ENCODE peak calls at places on chromosomes 3 and 15, in six cellular contexts. Y is PC-9, L is BE2C, A is dorsolateral prefrontal cortex, W is nephron progenitor cell, G is RWPE1. X is an unnamed sample.

GRCh38 chr3:128590948-128591347 is 59.7 kb downstream of the RPN1 start:
- DNase-seq in G (no peak), A (no peak), Y (no peak), W (no peak), L (no peak), X (no peak)

GRCh38 chr3:112519424-112520001 is 20.2 kb upstream of the BTLA start:
- DNase-seq in A (peak), W (peak), L (peak), G (peak), Y (peak), X (peak)

GRCh38 chr3:18295171-18295920 is 129.8 kb downstream of the SATB1 start:
- DNase-seq in L (peak), A (no peak), Y (peak), G (peak), W (peak), X (peak)

GRCh38 chr3:139267300-139268246 is 76.2 kb upstream of the MRPS22 start:
- DNase-seq in A (no peak), Y (no peak), G (no peak), W (no peak), L (no peak), X (no peak)

GRCh38 chr15:60318236-60318867 is 79.4 kb downstream of the ANXA2 start:
- DNase-seq in L (no peak), Y (no peak), A (no peak), G (no peak), W (no peak), X (no peak)

GRCh38 chr15:52288051-52288942 is 7.3 kb downstream of the MYO5C start:
- DNase-seq in G (peak), Y (peak), A (no peak), L (no peak), W (no peak), X (no peak)

GRCh38 chr3:56761887-56762605 is 39.7 kb downstream of the ARHGEF3 start:
- DNase-seq in L (no peak), G (no peak), W (no peak), A (no peak), Y (no peak), X (no peak)

GRCh38 chr3:69326821-69327433 is 59.0 kb downstream of the FRMD4B start:
- DNase-seq in W (no peak), G (no peak), L (no peak), Y (no peak), A (no peak), X (no peak)

GRCh38 chr3:11143476-11143875 is 10.8 kb upstream of the HRH1 start:
- DNase-seq in Y (no peak), A (no peak), L (no peak), W (no peak), G (no peak), X (no peak)

GRCh38 chr3:151660890-151661289 is 72.8 kb upstream of the AADACL2 start:
- DNase-seq in L (no peak), G (no peak), A (no peak), W (no peak), Y (no peak), X (no peak)

GRCh38 chr3:27279153-27279552 is 90.0 kb downstream of the NEK10 start:
- DNase-seq in A (peak), Y (peak), W (no peak), L (no peak), G (no peak), X (no peak)

GRCh38 chr3:179401561-179401960 is 49.7 kb downstream of the GNB4 start:
- DNase-seq in L (no peak), G (no peak), A (no peak), Y (no peak), W (no peak), X (no peak)

GRCh38 chr15:49875392-49875791 is 243.6 kb downstream of the ATP8B4 start:
- DNase-seq in A (no peak), W (no peak), G (no peak), Y (no peak), L (no peak), X (no peak)

GRCh38 chr3:23762214-23763039 is 43.3 kb upstream of the UBE2E1 start:
- DNase-seq in A (no peak), W (no peak), L (no peak), Y (no peak), G (no peak), X (no peak)

GRCh38 chr3:22971497-22971896 is 231.6 kb upstream of the UBE2E2 start:
- DNase-seq in A (no peak), W (no peak), G (no peak), Y (no peak), L (no peak), X (no peak)

GRCh38 chr3:78026429-78026828 is 986.5 kb downstream of the ROBO2 start:
- DNase-seq in W (no peak), Y (no peak), L (no peak), G (no peak), A (no peak), X (no peak)

GRCh38 chr15:58182460-58183163 is 44.4 kb downstream of the AQP9 start:
- DNase-seq in L (peak), Y (peak), A (peak), G (peak), W (peak), X (peak)

GRCh38 chr15:56249080-56249479 is 5.4 kb upstream of the RFX7 start:
- DNase-seq in A (no peak), L (peak), G (peak), Y (peak), W (no peak), X (peak)

GRCh38 chr3:138406606-138407005 is 27.8 kb upstream of the ESYT3 start:
- DNase-seq in Y (no peak), G (no peak), W (no peak), A (no peak), L (no peak), X (no peak)

GRCh38 chr3:29090912-29091597 is 189.8 kb upstream of the RBMS3 start:
- DNase-seq in W (no peak), G (no peak), A (no peak), L (no peak), Y (no peak), X (no peak)

GRCh38 chr15:45648521-45649200 is 13.8 kb downstream of the SQOR start:
- DNase-seq in W (no peak), G (peak), Y (peak), A (no peak), L (no peak), X (no peak)

GRCh38 chr15:77500986-77501385 is 80.3 kb downstream of the HMG20A start:
- DNase-seq in A (no peak), G (no peak), Y (peak), W (no peak), L (peak), X (no peak)

GRCh38 chr3:157156844-157157635 is 2.9 kb downstream of the CCNL1 start:
- DNase-seq in W (no peak), L (no peak), Y (no peak), A (no peak), G (no peak), X (no peak)

GRCh38 chr3:10772230-10773161 is 43.5 kb upstream of the SLC6A11 start:
- DNase-seq in L (no peak), Y (no peak), G (peak), W (peak), A (no peak), X (peak)

GRCh38 chr15:63348392-63348791 is 33.3 kb downstream of the CA12 start:
- DNase-seq in Y (peak), L (no peak), A (peak), G (peak), W (no peak), X (no peak)

GRCh38 chr15:63291507-63291906 is 14.1 kb downstream of the APH1B start:
- DNase-seq in L (no peak), A (no peak), G (no peak), W (no peak), Y (no peak), X (no peak)

GRCh38 chr15:98658831-98659699 is 10.7 kb downstream of the IGF1R start:
- DNase-seq in Y (peak), G (peak), L (peak), W (peak), A (peak), X (peak)

GRCh38 chr15:83837946-83838571 is 184.1 kb downstream of the ADAMTSL3 start:
- DNase-seq in L (peak), W (peak), A (peak), Y (peak), G (peak), X (peak)

GRCh38 chr3:40302784-40303183 is 6.7 kb upstream of the EIF1B start:
- DNase-seq in W (no peak), Y (no peak), A (no peak), L (no peak), G (no peak), X (no peak)

GRCh38 chr15:34693053-34693744 is 61.6 kb downstream of the GJD2 start:
- DNase-seq in L (no peak), Y (no peak), A (no peak), G (no peak), W (no peak), X (no peak)

GRCh38 chr3:138184994-138185393 is 2.1 kb upstream of the ARMC8 start:
- DNase-seq in Y (peak), G (peak), L (no peak), W (peak), A (no peak), X (no peak)

GRCh38 chr3:96478496-96478895 is 335.9 kb upstream of the EPHA6 start:
- DNase-seq in W (no peak), G (peak), A (no peak), L (no peak), Y (no peak), X (no peak)

DNA sequence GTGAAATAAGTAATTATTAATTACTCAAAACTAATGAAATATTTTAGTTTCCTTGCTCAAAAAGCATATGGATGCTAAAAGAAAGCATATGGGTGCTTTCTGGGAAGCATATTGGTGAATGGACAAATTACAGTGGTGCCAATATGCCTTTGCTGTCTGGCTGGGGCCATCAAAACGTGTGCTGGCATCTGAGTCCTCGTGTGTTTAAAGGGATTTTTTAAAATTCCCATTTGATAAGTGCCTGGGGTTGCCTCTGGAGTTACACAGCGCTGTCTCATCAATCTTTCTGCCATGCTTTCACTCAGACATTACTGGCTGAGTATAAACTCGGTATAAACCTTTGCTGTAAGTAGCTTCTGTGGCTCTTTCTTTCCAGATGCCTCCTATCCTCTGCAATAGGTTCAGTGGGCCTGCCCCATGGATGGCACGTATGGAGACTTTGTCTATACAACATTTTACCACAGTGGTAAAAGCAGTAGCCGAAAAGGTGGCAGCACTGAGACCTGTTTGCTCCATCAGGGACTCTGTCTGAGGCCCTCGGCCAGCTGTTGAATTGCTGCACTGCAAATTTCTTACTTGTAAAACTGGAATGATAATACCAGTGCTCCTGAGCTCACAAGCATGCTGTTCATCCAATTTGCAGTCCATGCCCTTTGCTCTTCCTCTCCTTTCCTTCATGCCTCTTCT is 195.5 kb downstream of the LPP start:
- DNase-seq in L (no peak), Y (no peak), W (no peak), A (no peak), G (no peak), X (no peak)
- TF ChIP-seq CTCF in L (peak), Y (no peak), W (no peak), A (no peak), G (no peak), X (no peak)

DNA sequence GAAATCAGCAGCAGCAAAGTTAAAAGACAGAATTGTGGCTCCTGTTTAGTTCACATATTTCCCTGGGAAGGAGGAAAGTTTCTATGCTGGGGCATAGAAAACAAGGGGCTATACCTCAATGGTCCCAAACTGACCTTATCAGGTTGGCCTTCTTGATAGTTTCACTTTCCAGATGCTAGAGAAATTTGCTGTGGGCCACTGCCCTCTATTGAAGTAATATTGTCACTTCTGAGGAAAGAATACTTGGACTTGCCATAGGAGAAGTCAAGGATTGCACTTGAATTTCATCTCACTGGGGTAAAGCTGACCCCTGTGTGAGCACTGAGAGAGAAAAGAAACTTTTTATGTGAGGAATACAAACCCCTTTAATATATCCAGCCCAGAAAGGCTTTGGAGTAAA is 49.3 kb upstream of the XCR1 start:
- DNase-seq in L (no peak), W (no peak), A (no peak), Y (no peak), G (no peak), X (no peak)
- TF ChIP-seq CTCF in L (no peak), W (no peak), A (no peak), Y (peak), G (no peak), X (no peak)

DNA sequence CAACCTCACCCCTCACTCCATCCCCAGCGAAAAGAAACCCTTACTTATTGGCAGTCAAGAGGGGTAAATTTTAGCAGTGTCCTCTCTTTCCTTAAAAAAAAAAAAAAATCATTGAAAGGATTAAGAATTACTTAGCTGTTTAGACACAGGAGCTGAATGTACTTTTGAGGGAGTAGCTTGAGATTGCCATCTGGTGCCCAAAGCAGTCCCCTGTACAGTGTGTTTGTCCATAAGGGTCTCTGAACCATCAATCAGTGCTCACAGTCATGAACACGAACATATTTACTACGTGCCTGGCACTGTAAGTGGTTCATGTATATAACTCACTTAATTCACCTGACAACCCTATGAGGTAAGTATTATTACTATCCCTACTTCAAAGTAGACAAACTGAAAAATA is 463.5 kb downstream of the RAP2B start:
- DNase-seq in W (no peak), Y (no peak), A (no peak), L (no peak), G (no peak), X (no peak)
- TF ChIP-seq CTCF in W (no peak), Y (no peak), A (no peak), L (no peak), G (no peak), X (no peak)

DNA sequence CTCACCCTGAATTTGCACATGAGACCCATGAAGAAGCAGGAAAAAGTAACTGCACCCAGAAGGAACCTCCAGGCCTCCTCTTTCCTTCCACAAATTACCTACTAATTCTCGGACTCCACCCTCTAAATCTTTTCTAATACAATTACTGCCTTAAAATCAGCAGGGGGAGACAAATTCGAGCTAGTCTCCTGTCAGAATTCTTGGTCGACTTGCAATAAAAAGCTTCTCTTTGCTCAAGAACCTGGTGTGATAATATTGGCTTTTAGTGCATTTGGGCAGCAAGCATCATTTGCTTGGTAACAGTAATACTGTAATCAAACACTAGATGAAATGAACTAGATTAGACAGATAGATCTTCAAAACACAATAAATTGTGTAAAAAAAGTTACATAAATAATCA is 281.9 kb downstream of the RAP2B start:
- DNase-seq in G (no peak), Y (no peak), L (no peak), A (no peak), W (no peak), X (no peak)
- TF ChIP-seq CTCF in G (no peak), Y (no peak), L (no peak), A (no peak), W (no peak), X (no peak)

DNA sequence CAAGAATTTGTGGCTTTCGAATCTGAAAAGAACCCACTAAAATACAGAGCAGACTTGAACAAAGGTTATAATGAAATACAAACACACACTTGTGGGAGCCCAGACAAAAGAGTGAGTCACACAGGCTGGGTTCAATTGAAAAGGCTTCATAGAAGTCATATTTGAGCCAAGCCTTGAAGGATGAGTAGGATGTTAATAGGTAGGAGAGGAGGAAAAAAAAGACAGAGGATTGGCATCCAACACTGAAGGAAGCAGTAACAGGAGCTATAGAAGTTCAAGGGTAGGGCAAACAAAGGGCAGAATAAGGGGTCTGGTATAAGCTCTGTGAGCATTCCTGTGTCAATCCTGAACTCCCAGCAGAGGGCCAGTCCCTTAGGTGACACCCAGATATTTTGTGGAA is 325.4 kb downstream of the FOXP1 start:
- DNase-seq in L (no peak), G (peak), W (no peak), Y (peak), A (no peak), X (no peak)
- TF ChIP-seq CTCF in L (no peak), G (no peak), W (no peak), Y (no peak), A (no peak), X (no peak)

DNA sequence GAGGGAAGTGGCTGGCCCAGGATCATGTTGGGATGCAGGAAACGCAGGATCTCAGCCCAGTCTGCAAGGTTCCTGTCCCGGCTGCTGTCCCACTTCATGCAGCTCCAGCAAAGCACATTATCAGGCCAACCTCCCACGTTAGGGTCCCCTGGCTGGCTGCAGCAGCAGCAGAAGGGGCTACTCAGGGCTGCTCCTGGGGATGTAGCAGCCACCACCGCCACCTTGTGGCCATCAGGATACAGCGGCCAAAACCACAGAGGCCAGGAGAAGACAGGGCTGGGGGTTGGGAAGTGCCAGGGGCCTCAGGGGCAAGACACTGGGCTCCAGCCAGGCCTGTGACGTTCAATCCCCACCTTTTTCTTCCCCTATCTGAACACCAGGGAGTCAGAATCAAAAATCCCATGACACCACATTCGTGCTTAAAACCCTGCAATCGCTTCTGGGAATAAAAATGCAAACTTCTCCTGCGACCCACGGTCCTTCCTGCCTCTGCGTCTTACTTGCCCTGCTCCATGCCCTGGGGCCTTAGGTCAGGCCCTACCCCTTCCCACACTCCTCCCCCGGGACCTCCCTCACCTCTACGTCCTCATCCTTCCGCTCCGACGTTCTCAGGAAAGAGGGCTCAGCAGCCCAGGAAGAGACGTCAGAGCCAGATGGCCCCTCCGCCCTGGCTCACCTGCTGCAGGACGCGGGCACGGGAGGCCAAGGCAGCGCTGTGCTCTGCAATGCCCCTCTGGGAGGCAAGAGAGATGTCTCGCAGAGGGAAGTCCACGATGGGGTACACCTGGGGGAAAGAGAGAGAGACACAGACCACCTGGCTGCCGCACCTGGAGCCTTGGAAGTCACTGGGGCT is 21.5 kb downstream of the SSUH2 start:
- DNase-seq in A (peak), G (peak), Y (peak), W (peak), L (peak), X (peak)
- TF ChIP-seq CTCF in A (peak), G (peak), Y (peak), W (peak), L (peak), X (peak)

X was measured in endothelial cell.